ENCODE peak calls at places on chromosome 10, in six cellular contexts. U, Q, N, Y, R and J are unnamed samples.
A peak's percentile ranks its signal among the peaks of the same experiment; 100 is the strongest.

GRCh38 chr10:102280397-102281015 is 35.2 kb downstream of the GBF1 start:
- DNase-seq in R (no peak), Q (no peak), N (no peak), U (no peak), Y (peak; percentile 21), J (peak; percentile 60)

GRCh38 chr10:78777466-78778256 is 291.1 kb upstream of the ZMIZ1 start:
- DNase-seq in Q (no peak), R (no peak), U (no peak), Y (peak; percentile 57), N (no peak), J (peak; percentile 76)

GRCh38 chr10:29923416-29923970 is 135.9 kb downstream of the JCAD start:
- DNase-seq in Y (no peak), Q (peak; percentile 18), R (no peak), U (no peak), N (no peak), J (no peak)

GRCh38 chr10:4270116-4270515 is 485.1 kb upstream of the KLF6 start:
- DNase-seq in U (no peak), R (no peak), Q (peak; percentile 97), Y (peak; percentile 92), N (no peak), J (peak; percentile 81)

GRCh38 chr10:42975558-42976352 is 101.1 kb upstream of the RET start:
- DNase-seq in Y (no peak), R (no peak), Q (peak; percentile 96), N (no peak), U (peak; percentile 40), J (no peak)

GRCh38 chr10:305034-305433 is 169.8 kb downstream of the ZMYND11 start:
- DNase-seq in Q (no peak), N (no peak), R (no peak), Y (no peak), U (no peak), J (no peak)

GRCh38 chr10:119449760-119450461 is 92.6 kb downstream of the RGS10 start:
- DNase-seq in R (no peak), N (no peak), Y (peak; percentile 59), Q (peak; percentile 73), U (no peak), J (peak; percentile 77)

GRCh38 chr10:22615819-22616499 is 98.4 kb downstream of the PIP4K2A start:
- DNase-seq in Q (peak; percentile 31), Y (no peak), N (no peak), R (no peak), U (no peak), J (peak; percentile 35)

GRCh38 chr10:99533496-99534455 is 1.0 kb downstream of the NKX2-3 start:
- DNase-seq in R (no peak), U (peak; percentile 30), Y (no peak), N (no peak), Q (no peak), J (no peak)

GRCh38 chr10:112991888-112992491 is 41.9 kb downstream of the TCF7L2 start:
- DNase-seq in R (no peak), Y (no peak), U (no peak), N (no peak), Q (peak; percentile 93), J (no peak)

GRCh38 chr10:104031631-104032030 is 54.0 kb downstream of the COL17A1 start:
- DNase-seq in N (no peak), R (no peak), Q (no peak), Y (no peak), U (no peak), J (no peak)

GRCh38 chr10:121448768-121449456 is 149.3 kb downstream of the FGFR2 start:
- DNase-seq in Q (no peak), R (no peak), N (no peak), U (no peak), Y (no peak), J (no peak)

GRCh38 chr10:79022565-79023488 is 45.9 kb upstream of the ZMIZ1 start:
- DNase-seq in Y (no peak), R (no peak), N (no peak), U (peak; percentile 86), Q (peak; percentile 28), J (no peak)

GRCh38 chr10:124701435-124701834 is 42.7 kb downstream of the FAM53B start:
- DNase-seq in R (no peak), Y (peak; percentile 71), N (no peak), U (no peak), Q (no peak), J (peak; percentile 73)

GRCh38 chr10:130396044-130396443 is 259.9 kb downstream of the GLRX3 start:
- DNase-seq in Q (no peak), Y (no peak), R (no peak), N (no peak), U (peak; percentile 12), J (no peak)

DNA sequence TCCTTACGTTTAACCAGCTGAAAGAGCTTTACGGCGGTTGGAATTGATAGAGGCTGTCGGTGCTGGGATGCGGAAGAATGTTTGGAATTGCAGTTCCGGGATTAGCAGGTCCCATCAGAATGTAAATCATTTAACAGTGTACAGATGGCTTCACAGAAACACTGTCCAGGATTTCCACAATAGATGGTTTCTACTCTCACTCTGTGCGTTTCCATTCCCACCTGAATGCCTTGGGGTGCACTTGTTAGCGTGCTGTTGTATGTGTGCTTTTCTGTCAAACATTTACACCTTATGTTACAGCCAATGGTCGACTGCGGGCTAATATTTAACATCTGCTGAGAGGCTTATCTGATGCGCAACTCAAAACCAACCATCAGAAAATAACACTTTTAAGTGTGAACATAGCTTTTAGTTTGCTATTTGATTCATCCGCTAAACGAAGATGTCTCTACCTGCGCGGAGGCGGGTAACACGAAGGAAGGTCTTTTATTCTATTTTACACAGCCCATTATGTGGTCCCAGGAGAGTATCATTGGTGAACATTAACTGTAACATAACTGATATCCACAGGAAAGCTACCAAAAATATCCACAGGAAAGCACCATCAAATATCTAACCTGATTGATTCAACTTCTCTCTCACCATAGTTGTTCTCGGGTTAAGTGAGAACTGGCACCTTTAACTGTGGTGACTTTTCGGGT is 179.0 kb downstream of the PRPF18 start:
- DNase-seq in U (no peak), Q (peak; percentile 90), Y (no peak), R (no peak), N (no peak), J (no peak)
- H2BK120ac ChIP-seq in U (no peak overlapping the region), Q (no peak overlapping the region), Y (no peak overlapping the region), R (no peak overlapping the region), N (no peak overlapping the region), J (no peak overlapping the region)

GRCh38 chr10:76359001-76359400 is 927.6 kb downstream of the LRMDA start:
- DNase-seq in R (no peak), U (no peak), Q (no peak), Y (no peak), N (no peak), J (peak; percentile 42)

GRCh38 chr10:76357726-76358125 is 926.3 kb downstream of the LRMDA start:
- DNase-seq in R (no peak), N (no peak), U (no peak), Q (no peak), Y (no peak), J (no peak)

GRCh38 chr10:76354349-76354748 is 922.9 kb downstream of the LRMDA start:
- DNase-seq in R (no peak), Y (no peak), U (no peak), Q (no peak), N (no peak), J (no peak)

GRCh38 chr10:76354921-76355320 is 923.5 kb downstream of the LRMDA start:
- DNase-seq in Y (no peak), Q (no peak), R (no peak), N (no peak), U (no peak), J (no peak)

DNA sequence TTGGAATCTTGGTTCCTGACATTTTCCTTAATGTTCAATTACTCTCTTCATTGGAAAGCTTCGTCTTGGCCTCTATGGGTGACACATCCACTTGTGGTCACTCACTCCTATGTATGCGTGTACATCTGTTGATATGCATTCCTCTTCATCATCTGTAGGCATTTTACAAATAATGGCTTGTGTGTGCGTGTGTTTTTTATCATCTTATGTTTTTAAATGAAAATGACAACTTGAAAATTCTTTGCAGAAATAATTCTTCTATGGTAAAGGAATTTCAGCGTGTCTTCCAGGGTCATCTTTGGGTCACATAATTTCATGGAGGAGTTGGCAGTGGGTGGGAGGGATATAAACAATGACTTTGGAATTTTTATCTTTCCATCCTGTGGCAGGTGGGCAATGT is 925.1 kb downstream of the LRMDA start:
- DNase-seq in N (no peak), Y (peak; percentile 18), Q (no peak), R (no peak), U (no peak), J (peak; percentile 25)
- H3K14ac ChIP-seq in N (no peak overlapping the region), Y (no peak overlapping the region), Q (no peak overlapping the region), R (no peak overlapping the region), U (no peak overlapping the region), J (no peak overlapping the region)

DNA sequence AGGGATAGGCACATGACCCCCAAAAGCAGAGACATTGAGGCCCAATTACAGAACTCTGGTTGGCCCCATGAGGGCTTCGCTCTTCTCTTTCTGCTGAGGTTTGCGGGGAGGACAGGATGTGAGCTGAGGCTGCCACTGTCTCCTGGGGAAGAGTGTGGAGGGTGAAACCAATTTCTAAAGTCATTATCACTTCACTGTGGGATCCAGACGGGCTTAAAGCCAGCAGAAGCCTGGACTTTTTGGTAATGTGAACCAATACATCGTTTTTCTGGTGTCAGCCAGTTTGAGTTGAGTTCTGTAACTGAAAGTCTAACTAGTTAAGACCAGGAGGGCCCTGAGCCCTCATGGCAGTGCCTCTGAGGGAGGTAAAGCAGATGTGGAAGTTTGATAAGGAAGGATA is 163.0 kb downstream of the MYOF start:
- DNase-seq in N (no peak), R (no peak), Y (no peak), U (no peak), Q (no peak), J (no peak)
- H2BK5ac ChIP-seq in N (no peak overlapping the region), R (no peak overlapping the region), Y (no peak overlapping the region), U (no peak overlapping the region), Q (no peak overlapping the region), J (no peak overlapping the region)

DNA sequence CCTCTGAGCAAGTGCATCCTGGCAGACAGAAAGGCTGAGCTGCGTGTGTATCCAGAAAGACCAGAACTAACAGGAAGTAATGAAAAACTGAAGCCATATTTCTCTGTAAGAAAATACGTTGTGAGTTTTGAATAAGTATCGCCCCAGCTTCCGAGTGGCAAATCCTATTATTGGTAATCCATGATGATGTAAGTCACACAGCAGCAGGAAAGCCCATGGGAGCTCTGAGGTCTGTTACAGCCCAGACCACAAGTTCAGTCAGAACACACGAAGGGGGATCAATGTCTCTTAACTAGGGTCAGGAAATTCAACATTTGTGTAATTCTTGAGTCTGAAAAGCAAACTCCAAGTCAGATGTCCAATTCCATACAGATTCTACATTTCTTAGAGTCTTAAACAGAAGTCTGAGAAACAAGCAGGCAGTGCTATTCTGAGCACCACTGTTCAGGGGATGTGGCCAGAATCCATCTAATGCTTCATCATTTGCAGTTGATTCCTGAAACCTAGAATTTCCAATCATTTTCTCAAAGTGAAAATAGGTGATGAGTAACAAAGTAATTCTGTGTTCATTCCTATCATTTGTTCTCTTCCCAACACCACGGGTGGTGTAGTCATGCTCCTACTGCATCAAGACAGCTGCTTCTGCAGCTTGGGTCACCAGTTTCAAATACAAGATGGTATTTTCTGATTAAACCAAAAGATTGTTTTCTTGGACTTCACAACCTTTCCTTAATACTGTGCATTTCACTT is at the start of gene LRIT2:
- DNase-seq in N (no peak), Q (peak; percentile 62), U (no peak), Y (no peak), R (no peak), J (no peak)
- H2BK120ac ChIP-seq in N (no peak within 1 kb of the TSS), Q (no peak within 1 kb of the TSS), U (no peak within 1 kb of the TSS), Y (no peak within 1 kb of the TSS), R (no peak within 1 kb of the TSS), J (no peak within 1 kb of the TSS)

DNA sequence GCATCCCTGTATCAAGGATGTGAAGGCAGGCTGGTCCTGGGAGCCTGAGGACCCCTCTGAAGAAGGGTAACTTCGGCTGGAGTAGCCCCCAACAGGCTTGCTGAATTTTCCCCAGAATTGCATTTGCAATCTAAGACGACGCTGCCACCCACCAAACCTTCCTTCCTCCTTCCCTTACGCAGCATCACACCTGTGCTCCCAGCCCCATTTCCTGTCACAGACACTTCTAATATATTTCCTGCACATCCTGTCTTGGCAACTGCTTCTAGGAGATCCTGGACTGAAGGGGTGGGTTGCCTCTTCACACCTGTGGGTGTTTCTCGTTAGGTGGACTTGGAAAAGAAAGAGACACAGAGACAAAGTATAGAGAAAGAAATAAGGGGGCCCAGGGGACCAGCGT is 9.4 kb upstream of the PGAM1 start:
- DNase-seq in U (no peak), Q (no peak), Y (no peak), N (no peak), R (no peak), J (no peak)
- H3K14ac ChIP-seq in U (no peak overlapping the region), Q (no peak overlapping the region), Y (no peak overlapping the region), N (no peak overlapping the region), R (no peak overlapping the region), J (no peak overlapping the region)